ENCODE peak calls at places on chromosomes 13 and 19, in six cellular contexts. One of them, this sample, is unnamed.
A peak's percentile ranks its signal among the peaks of the same experiment; 100 is the strongest.

GRCh38 chr13:60267498-60268202 is 103.9 kb upstream of the DIAPH3 start:
- DNase-seq in GM12891: no peak
- DNase-seq in neural crest cell: no peak
- DNase-seq in esophagus squamous epithelium: no peak
- DNase-seq in ascending aorta: no peak
- DNase-seq in T-helper 1 cell: no peak
- DNase-seq in this sample: no peak

GRCh38 chr13:51801631-51802099 is 2.3 kb downstream of the DHRS12 start:
- DNase-seq in neural crest cell: no peak
- DNase-seq in ascending aorta: peak; percentile 89
- DNase-seq in esophagus squamous epithelium: no peak
- DNase-seq in GM12891: no peak
- DNase-seq in T-helper 1 cell: no peak
- DNase-seq in this sample: no peak

GRCh38 chr19:44570984-44571684 is 41.7 kb upstream of the CEACAM20 start:
- DNase-seq in ascending aorta: peak; percentile 77
- DNase-seq in neural crest cell: peak; percentile 70
- DNase-seq in esophagus squamous epithelium: no peak
- DNase-seq in GM12891: peak; percentile 37
- DNase-seq in T-helper 1 cell: no peak
- DNase-seq in this sample: peak; percentile 47

GRCh38 chr19:55373993-55374757 is 2.5 kb upstream of the TMEM190 start:
- DNase-seq in GM12891: no peak
- DNase-seq in T-helper 1 cell: no peak
- DNase-seq in neural crest cell: no peak
- DNase-seq in ascending aorta: no peak
- DNase-seq in esophagus squamous epithelium: no peak
- DNase-seq in this sample: peak; percentile 34

GRCh38 chr13:40121711-40122110 is 466.2 kb downstream of the COG6 start:
- DNase-seq in ascending aorta: no peak
- DNase-seq in neural crest cell: no peak
- DNase-seq in esophagus squamous epithelium: no peak
- DNase-seq in T-helper 1 cell: no peak
- DNase-seq in GM12891: no peak
- DNase-seq in this sample: no peak

GRCh38 chr13:76157926-76158325 is 521.8 kb downstream of the LMO7 start:
- DNase-seq in neural crest cell: no peak
- DNase-seq in GM12891: no peak
- DNase-seq in T-helper 1 cell: no peak
- DNase-seq in ascending aorta: no peak
- DNase-seq in esophagus squamous epithelium: no peak
- DNase-seq in this sample: no peak

GRCh38 chr13:110403315-110403714 is 96.2 kb downstream of the COL4A2 start:
- DNase-seq in ascending aorta: no peak
- DNase-seq in T-helper 1 cell: no peak
- DNase-seq in esophagus squamous epithelium: no peak
- DNase-seq in GM12891: no peak
- DNase-seq in neural crest cell: no peak
- DNase-seq in this sample: no peak

GRCh38 chr19:2735374-2735773 is 4.4 kb downstream of the SLC39A3 start:
- DNase-seq in ascending aorta: no peak
- DNase-seq in T-helper 1 cell: no peak
- DNase-seq in esophagus squamous epithelium: no peak
- DNase-seq in GM12891: no peak
- DNase-seq in neural crest cell: no peak
- DNase-seq in this sample: no peak

GRCh38 chr13:98272549-98272948 is 95.5 kb upstream of the RNF113B start:
- DNase-seq in GM12891: no peak
- DNase-seq in esophagus squamous epithelium: no peak
- DNase-seq in ascending aorta: no peak
- DNase-seq in neural crest cell: no peak
- DNase-seq in T-helper 1 cell: no peak
- DNase-seq in this sample: no peak

GRCh38 chr13:64410654-64411053 is 2819.5 kb downstream of the PCDH9 start:
- DNase-seq in esophagus squamous epithelium: no peak
- DNase-seq in neural crest cell: no peak
- DNase-seq in ascending aorta: no peak
- DNase-seq in T-helper 1 cell: no peak
- DNase-seq in GM12891: no peak
- DNase-seq in this sample: no peak

GRCh38 chr19:46271488-46272197 is 25.2 kb upstream of the HIF3A start:
- DNase-seq in T-helper 1 cell: no peak
- DNase-seq in neural crest cell: no peak
- DNase-seq in ascending aorta: no peak
- DNase-seq in esophagus squamous epithelium: no peak
- DNase-seq in GM12891: no peak
- DNase-seq in this sample: no peak

GRCh38 chr13:99756281-99756680 is 215.3 kb downstream of the ZIC5 start:
- DNase-seq in esophagus squamous epithelium: no peak
- DNase-seq in T-helper 1 cell: no peak
- DNase-seq in ascending aorta: no peak
- DNase-seq in neural crest cell: no peak
- DNase-seq in GM12891: no peak
- DNase-seq in this sample: no peak

GRCh38 chr19:31349160-31349881 is at the start of gene TSHZ3:
- DNase-seq in ascending aorta: peak; percentile 85
- DNase-seq in esophagus squamous epithelium: no peak
- DNase-seq in T-helper 1 cell: no peak
- DNase-seq in neural crest cell: peak; percentile 43
- DNase-seq in GM12891: no peak
- DNase-seq in this sample: peak; percentile 51

GRCh38 chr13:112065867-112066623 is 904 bp upstream of the SOX1 start:
- DNase-seq in GM12891: no peak
- DNase-seq in esophagus squamous epithelium: no peak
- DNase-seq in neural crest cell: no peak
- DNase-seq in T-helper 1 cell: no peak
- DNase-seq in ascending aorta: no peak
- DNase-seq in this sample: no peak

GRCh38 chr19:19538077-19538764 is at the start of gene CILP2:
- DNase-seq in esophagus squamous epithelium: no peak
- DNase-seq in T-helper 1 cell: peak; percentile 37
- DNase-seq in GM12891: no peak
- DNase-seq in neural crest cell: peak; percentile 69
- DNase-seq in ascending aorta: no peak
- DNase-seq in this sample: no peak

GRCh38 chr19:57288373-57288772 is 8.1 kb downstream of the ZNF460 start:
- DNase-seq in ascending aorta: no peak
- DNase-seq in esophagus squamous epithelium: no peak
- DNase-seq in GM12891: no peak
- DNase-seq in neural crest cell: no peak
- DNase-seq in T-helper 1 cell: no peak
- DNase-seq in this sample: no peak

GRCh38 chr19:6161271-6161850 is 25.9 kb downstream of the ACSBG2 start:
- DNase-seq in T-helper 1 cell: peak; percentile 55
- DNase-seq in neural crest cell: no peak
- DNase-seq in esophagus squamous epithelium: no peak
- DNase-seq in ascending aorta: peak; percentile 58
- DNase-seq in GM12891: peak; percentile 45
- DNase-seq in this sample: no peak

GRCh38 chr19:44345969-44346368 is 10.5 kb downstream of the ZNF112 start:
- DNase-seq in ascending aorta: no peak
- DNase-seq in esophagus squamous epithelium: no peak
- DNase-seq in T-helper 1 cell: no peak
- DNase-seq in neural crest cell: no peak
- DNase-seq in GM12891: no peak
- DNase-seq in this sample: no peak

GRCh38 chr19:10729406-10729805 is 11.5 kb downstream of the DNM2 start:
- DNase-seq in ascending aorta: no peak
- DNase-seq in esophagus squamous epithelium: no peak
- DNase-seq in T-helper 1 cell: no peak
- DNase-seq in neural crest cell: no peak
- DNase-seq in GM12891: no peak
- DNase-seq in this sample: no peak

GRCh38 chr13:32164622-32165268 is 133.2 kb downstream of the FRY start:
- DNase-seq in T-helper 1 cell: no peak
- DNase-seq in neural crest cell: peak; percentile 32
- DNase-seq in GM12891: no peak
- DNase-seq in esophagus squamous epithelium: no peak
- DNase-seq in ascending aorta: no peak
- DNase-seq in this sample: no peak

GRCh38 chr13:27919299-27919933 is 384 bp upstream of the PDX1 start:
- DNase-seq in esophagus squamous epithelium: no peak
- DNase-seq in T-helper 1 cell: no peak
- DNase-seq in neural crest cell: no peak
- DNase-seq in ascending aorta: no peak
- DNase-seq in GM12891: no peak
- DNase-seq in this sample: no peak

GRCh38 chr13:84098273-84098672 is 216.0 kb upstream of the SLITRK1 start:
- DNase-seq in T-helper 1 cell: no peak
- DNase-seq in neural crest cell: no peak
- DNase-seq in GM12891: no peak
- DNase-seq in ascending aorta: no peak
- DNase-seq in esophagus squamous epithelium: no peak
- DNase-seq in this sample: no peak

GRCh38 chr13:26619321-26619720 is 61.8 kb downstream of the WASF3 start:
- DNase-seq in ascending aorta: no peak
- DNase-seq in GM12891: no peak
- DNase-seq in esophagus squamous epithelium: no peak
- DNase-seq in neural crest cell: no peak
- DNase-seq in T-helper 1 cell: no peak
- DNase-seq in this sample: no peak

GRCh38 chr13:59677966-59678814 is 485.5 kb downstream of the DIAPH3 start:
- DNase-seq in ascending aorta: no peak
- DNase-seq in T-helper 1 cell: no peak
- DNase-seq in GM12891: peak; percentile 25
- DNase-seq in esophagus squamous epithelium: no peak
- DNase-seq in neural crest cell: no peak
- DNase-seq in this sample: no peak

GRCh38 chr19:355134-355533 is 10.5 kb upstream of the MIER2 start:
- DNase-seq in T-helper 1 cell: no peak
- DNase-seq in ascending aorta: peak; percentile 31
- DNase-seq in GM12891: no peak
- DNase-seq in neural crest cell: no peak
- DNase-seq in esophagus squamous epithelium: no peak
- DNase-seq in this sample: no peak

GRCh38 chr19:30739394-30739793 is 367.2 kb downstream of the ZNF536 start:
- DNase-seq in esophagus squamous epithelium: no peak
- DNase-seq in T-helper 1 cell: no peak
- DNase-seq in ascending aorta: no peak
- DNase-seq in neural crest cell: no peak
- DNase-seq in GM12891: no peak
- DNase-seq in this sample: no peak

GRCh38 chr13:26551255-26551654 is 6.2 kb upstream of the WASF3 start:
- DNase-seq in neural crest cell: no peak
- DNase-seq in esophagus squamous epithelium: no peak
- DNase-seq in ascending aorta: no peak
- DNase-seq in GM12891: no peak
- DNase-seq in T-helper 1 cell: no peak
- DNase-seq in this sample: no peak

GRCh38 chr13:39929583-39929982 is 274.1 kb downstream of the COG6 start:
- DNase-seq in neural crest cell: no peak
- DNase-seq in GM12891: no peak
- DNase-seq in ascending aorta: no peak
- DNase-seq in T-helper 1 cell: no peak
- DNase-seq in esophagus squamous epithelium: no peak
- DNase-seq in this sample: no peak

GRCh38 chr19:9289231-9289884 is 20.3 kb downstream of the ZNF699 start:
- DNase-seq in esophagus squamous epithelium: no peak
- DNase-seq in neural crest cell: no peak
- DNase-seq in T-helper 1 cell: no peak
- DNase-seq in GM12891: no peak
- DNase-seq in ascending aorta: no peak
- DNase-seq in this sample: no peak

GRCh38 chr19:2274937-2275535 is 6.9 kb downstream of the PEAK3 start:
- DNase-seq in GM12891: no peak
- DNase-seq in ascending aorta: peak; percentile 82
- DNase-seq in esophagus squamous epithelium: no peak
- DNase-seq in neural crest cell: peak; percentile 66
- DNase-seq in T-helper 1 cell: no peak
- DNase-seq in this sample: no peak

GRCh38 chr13:41457589-41458186 is 338 bp downstream of the RGCC start:
- DNase-seq in ascending aorta: no peak
- DNase-seq in neural crest cell: peak; percentile 3
- DNase-seq in esophagus squamous epithelium: no peak
- DNase-seq in GM12891: peak; percentile 46
- DNase-seq in T-helper 1 cell: peak; percentile 33
- DNase-seq in this sample: no peak

GRCh38 chr19:8363803-8364771 is at the start of gene ANGPTL4:
- DNase-seq in ascending aorta: peak; percentile 86
- DNase-seq in GM12891: no peak
- DNase-seq in neural crest cell: peak; percentile 27
- DNase-seq in T-helper 1 cell: no peak
- DNase-seq in esophagus squamous epithelium: no peak
- DNase-seq in this sample: peak; percentile 25

GRCh38 chr13:80340643-80341097 is 256 bp downstream of the SPRY2 start:
- DNase-seq in T-helper 1 cell: no peak
- DNase-seq in GM12891: no peak
- DNase-seq in neural crest cell: no peak
- DNase-seq in ascending aorta: no peak
- DNase-seq in esophagus squamous epithelium: peak; percentile 14
- DNase-seq in this sample: no peak

GRCh38 chr13:52850396-52851152 is 2.1 kb upstream of the PCDH8 start:
- DNase-seq in neural crest cell: peak; percentile 82
- DNase-seq in GM12891: peak; percentile 52
- DNase-seq in T-helper 1 cell: no peak
- DNase-seq in esophagus squamous epithelium: no peak
- DNase-seq in ascending aorta: peak; percentile 73
- DNase-seq in this sample: no peak

GRCh38 chr13:43805681-43806128 is 18.9 kb upstream of the ENOX1 start:
- DNase-seq in esophagus squamous epithelium: no peak
- DNase-seq in T-helper 1 cell: no peak
- DNase-seq in ascending aorta: no peak
- DNase-seq in neural crest cell: no peak
- DNase-seq in GM12891: no peak
- DNase-seq in this sample: no peak

GRCh38 chr19:51514866-51515481 is 13.4 kb upstream of the SIGLEC12 start:
- DNase-seq in ascending aorta: no peak
- DNase-seq in T-helper 1 cell: no peak
- DNase-seq in esophagus squamous epithelium: no peak
- DNase-seq in neural crest cell: peak; percentile 6
- DNase-seq in GM12891: peak; percentile 35
- DNase-seq in this sample: no peak